ENCODE peak calls at places on chromosomes 2 and 18, in eight cellular contexts. One of them, this sample, is unnamed.
A peak's percentile ranks its signal among the peaks of the same experiment; 100 is the strongest.

GRCh38 chr18:3015203-3015590 is 2.3 kb upstream of the LPIN2 start:
- DNase-seq in ovary: no peak
- DNase-seq in HepG2: peak; percentile 69
- DNase-seq in sigmoid colon: no peak
- DNase-seq in H1: no peak
- DNase-seq in suprapubic skin: peak; percentile 68
- DNase-seq in tibial nerve: peak; percentile 18
- DNase-seq in esophagus muscularis mucosa: no peak
- DNase-seq in this sample: no peak

GRCh38 chr18:56066524-56067215 is 478.7 kb upstream of the TCF4 start:
- DNase-seq in ovary: no peak
- DNase-seq in HepG2: no peak
- DNase-seq in sigmoid colon: no peak
- DNase-seq in H1: no peak
- DNase-seq in suprapubic skin: no peak
- DNase-seq in tibial nerve: no peak
- DNase-seq in esophagus muscularis mucosa: no peak
- DNase-seq in this sample: no peak

GRCh38 chr2:169768262-169768995 is 30.2 kb upstream of the SSB start:
- DNase-seq in ovary: no peak
- DNase-seq in HepG2: no peak
- DNase-seq in sigmoid colon: no peak
- DNase-seq in H1: no peak
- DNase-seq in suprapubic skin: peak; percentile 63
- DNase-seq in tibial nerve: no peak
- DNase-seq in esophagus muscularis mucosa: no peak
- DNase-seq in this sample: peak; percentile 12

GRCh38 chr2:237134831-237135230 is 49.1 kb downstream of the COPS8 start:
- DNase-seq in ovary: no peak
- DNase-seq in HepG2: no peak
- DNase-seq in sigmoid colon: no peak
- DNase-seq in H1: no peak
- DNase-seq in suprapubic skin: no peak
- DNase-seq in tibial nerve: no peak
- DNase-seq in esophagus muscularis mucosa: peak; percentile 8
- DNase-seq in this sample: no peak

GRCh38 chr2:51329512-51329911 is 297.6 kb upstream of the NRXN1 start:
- DNase-seq in ovary: no peak
- DNase-seq in HepG2: no peak
- DNase-seq in sigmoid colon: no peak
- DNase-seq in H1: no peak
- DNase-seq in suprapubic skin: no peak
- DNase-seq in tibial nerve: no peak
- DNase-seq in esophagus muscularis mucosa: no peak
- DNase-seq in this sample: no peak

GRCh38 chr2:184425083-184425482 is 173.2 kb upstream of the ZNF804A start:
- DNase-seq in ovary: no peak
- DNase-seq in HepG2: no peak
- DNase-seq in sigmoid colon: no peak
- DNase-seq in H1: no peak
- DNase-seq in suprapubic skin: no peak
- DNase-seq in tibial nerve: no peak
- DNase-seq in esophagus muscularis mucosa: no peak
- DNase-seq in this sample: no peak

GRCh38 chr18:14925281-14925709 is 177.3 kb downstream of the ANKRD30B start:
- DNase-seq in ovary: no peak
- DNase-seq in HepG2: no peak
- DNase-seq in sigmoid colon: no peak
- DNase-seq in H1: no peak
- DNase-seq in suprapubic skin: no peak
- DNase-seq in tibial nerve: no peak
- DNase-seq in esophagus muscularis mucosa: no peak
- DNase-seq in this sample: no peak

GRCh38 chr2:69720404-69720803 is 21.5 kb upstream of the ANXA4 start:
- DNase-seq in ovary: no peak
- DNase-seq in HepG2: no peak
- DNase-seq in sigmoid colon: no peak
- DNase-seq in H1: no peak
- DNase-seq in suprapubic skin: no peak
- DNase-seq in tibial nerve: no peak
- DNase-seq in esophagus muscularis mucosa: no peak
- DNase-seq in this sample: no peak

GRCh38 chr2:27156739-27157475 is 8.1 kb downstream of the TCF23 start:
- DNase-seq in ovary: no peak
- DNase-seq in HepG2: no peak
- DNase-seq in sigmoid colon: no peak
- DNase-seq in H1: no peak
- DNase-seq in suprapubic skin: peak; percentile 10
- DNase-seq in tibial nerve: no peak
- DNase-seq in esophagus muscularis mucosa: no peak
- DNase-seq in this sample: no peak

GRCh38 chr18:27966872-27967271 is 210.1 kb downstream of the CDH2 start:
- DNase-seq in ovary: no peak
- DNase-seq in HepG2: no peak
- DNase-seq in sigmoid colon: no peak
- DNase-seq in H1: no peak
- DNase-seq in suprapubic skin: no peak
- DNase-seq in tibial nerve: no peak
- DNase-seq in esophagus muscularis mucosa: no peak
- DNase-seq in this sample: no peak

GRCh38 chr2:215068399-215068798 is 70.0 kb downstream of the ABCA12 start:
- DNase-seq in ovary: no peak
- DNase-seq in HepG2: no peak
- DNase-seq in sigmoid colon: no peak
- DNase-seq in H1: no peak
- DNase-seq in suprapubic skin: no peak
- DNase-seq in tibial nerve: no peak
- DNase-seq in esophagus muscularis mucosa: no peak
- DNase-seq in this sample: no peak

GRCh38 chr2:240392084-240392947 is 43.1 kb upstream of the GPC1 start:
- DNase-seq in ovary: no peak
- DNase-seq in HepG2: no peak
- DNase-seq in sigmoid colon: peak; percentile 50
- DNase-seq in H1: no peak
- DNase-seq in suprapubic skin: peak; percentile 49
- DNase-seq in tibial nerve: no peak
- DNase-seq in esophagus muscularis mucosa: no peak
- DNase-seq in this sample: peak; percentile 6

GRCh38 chr18:70671889-70672551 is 383.2 kb downstream of the SOCS6 start:
- DNase-seq in ovary: no peak
- DNase-seq in HepG2: no peak
- DNase-seq in sigmoid colon: no peak
- DNase-seq in H1: no peak
- DNase-seq in suprapubic skin: no peak
- DNase-seq in tibial nerve: no peak
- DNase-seq in esophagus muscularis mucosa: no peak
- DNase-seq in this sample: no peak
- H3K4me3 ChIP-seq in ovary: no peak overlapping the region
- H3K4me3 ChIP-seq in HepG2: no peak overlapping the region
- H3K4me3 ChIP-seq in sigmoid colon: no peak overlapping the region
- H3K4me3 ChIP-seq in H1: no peak overlapping the region
- H3K4me3 ChIP-seq in suprapubic skin: no peak overlapping the region
- H3K4me3 ChIP-seq in tibial nerve: no peak overlapping the region
- H3K4me3 ChIP-seq in esophagus muscularis mucosa: no peak overlapping the region
- H3K4me3 ChIP-seq in this sample: no peak overlapping the region

DNA sequence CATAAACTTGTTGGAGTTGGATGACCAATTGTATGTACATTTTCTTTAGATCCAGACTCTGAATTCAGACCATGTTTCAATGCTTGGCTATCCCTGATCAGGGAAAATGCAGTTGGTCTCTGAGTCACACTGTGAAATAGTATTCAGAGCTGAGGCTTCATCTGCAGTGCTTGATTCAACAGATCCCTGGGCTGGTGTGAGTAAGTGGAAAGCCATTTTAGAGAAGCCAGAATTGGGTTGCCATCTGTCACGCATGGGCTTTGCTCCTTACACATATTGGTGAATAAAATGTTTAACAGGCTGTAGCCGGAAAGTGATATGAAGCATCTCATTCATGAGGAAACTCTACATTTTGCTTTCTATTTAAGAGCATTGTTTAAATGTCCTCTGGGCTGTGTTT is 50.0 kb upstream of the ACYP2 start:
- DNase-seq in ovary: no peak
- DNase-seq in HepG2: no peak
- DNase-seq in sigmoid colon: no peak
- DNase-seq in H1: no peak
- DNase-seq in suprapubic skin: no peak
- DNase-seq in tibial nerve: no peak
- DNase-seq in esophagus muscularis mucosa: no peak
- DNase-seq in this sample: no peak
- TF ChIP-seq EP300 in ovary: no peak
- TF ChIP-seq EP300 in HepG2: no peak
- TF ChIP-seq EP300 in sigmoid colon: no peak
- TF ChIP-seq EP300 in H1: no peak
- TF ChIP-seq EP300 in suprapubic skin: no peak
- TF ChIP-seq EP300 in tibial nerve: no peak
- TF ChIP-seq EP300 in esophagus muscularis mucosa: no peak
- TF ChIP-seq EP300 in this sample: no peak

GRCh38 chr2:72148391-72148974 is 821 bp upstream of the CYP26B1 start:
- DNase-seq in ovary: no peak
- DNase-seq in HepG2: no peak
- DNase-seq in sigmoid colon: peak; percentile 65
- DNase-seq in H1: no peak
- DNase-seq in suprapubic skin: peak; percentile 55
- DNase-seq in tibial nerve: peak; percentile 47
- DNase-seq in esophagus muscularis mucosa: peak; percentile 89
- DNase-seq in this sample: no peak
- H3K4me3 ChIP-seq in ovary: peak overlapping the region; percentile 42
- H3K4me3 ChIP-seq in HepG2: peak overlapping the region; percentile 70
- H3K4me3 ChIP-seq in sigmoid colon: peak overlapping the region; percentile 31
- H3K4me3 ChIP-seq in H1: peak overlapping the region; percentile 54
- H3K4me3 ChIP-seq in suprapubic skin: peak overlapping the region; percentile 64
- H3K4me3 ChIP-seq in tibial nerve: peak overlapping the region; percentile 41
- H3K4me3 ChIP-seq in esophagus muscularis mucosa: peak overlapping the region; percentile 52
- H3K4me3 ChIP-seq in this sample: peak overlapping the region; percentile 42

GRCh38 chr2:172997031-172997430 is 78.6 kb upstream of the MAP3K20 start:
- DNase-seq in ovary: no peak
- DNase-seq in HepG2: no peak
- DNase-seq in sigmoid colon: no peak
- DNase-seq in H1: no peak
- DNase-seq in suprapubic skin: no peak
- DNase-seq in tibial nerve: no peak
- DNase-seq in esophagus muscularis mucosa: no peak
- DNase-seq in this sample: no peak

GRCh38 chr2:172998547-172998946 is 77.1 kb upstream of the MAP3K20 start:
- DNase-seq in ovary: no peak
- DNase-seq in HepG2: no peak
- DNase-seq in sigmoid colon: no peak
- DNase-seq in H1: no peak
- DNase-seq in suprapubic skin: no peak
- DNase-seq in tibial nerve: no peak
- DNase-seq in esophagus muscularis mucosa: no peak
- DNase-seq in this sample: no peak

GRCh38 chr2:172996387-172996961 is 79.2 kb upstream of the MAP3K20 start:
- DNase-seq in ovary: no peak
- DNase-seq in HepG2: no peak
- DNase-seq in sigmoid colon: no peak
- DNase-seq in H1: no peak
- DNase-seq in suprapubic skin: no peak
- DNase-seq in tibial nerve: no peak
- DNase-seq in esophagus muscularis mucosa: no peak
- DNase-seq in this sample: no peak

GRCh38 chr2:172993924-172994717 is 81.5 kb upstream of the MAP3K20 start:
- DNase-seq in ovary: no peak
- DNase-seq in HepG2: peak; percentile 42
- DNase-seq in sigmoid colon: no peak
- DNase-seq in H1: no peak
- DNase-seq in suprapubic skin: no peak
- DNase-seq in tibial nerve: no peak
- DNase-seq in esophagus muscularis mucosa: no peak
- DNase-seq in this sample: no peak

DNA sequence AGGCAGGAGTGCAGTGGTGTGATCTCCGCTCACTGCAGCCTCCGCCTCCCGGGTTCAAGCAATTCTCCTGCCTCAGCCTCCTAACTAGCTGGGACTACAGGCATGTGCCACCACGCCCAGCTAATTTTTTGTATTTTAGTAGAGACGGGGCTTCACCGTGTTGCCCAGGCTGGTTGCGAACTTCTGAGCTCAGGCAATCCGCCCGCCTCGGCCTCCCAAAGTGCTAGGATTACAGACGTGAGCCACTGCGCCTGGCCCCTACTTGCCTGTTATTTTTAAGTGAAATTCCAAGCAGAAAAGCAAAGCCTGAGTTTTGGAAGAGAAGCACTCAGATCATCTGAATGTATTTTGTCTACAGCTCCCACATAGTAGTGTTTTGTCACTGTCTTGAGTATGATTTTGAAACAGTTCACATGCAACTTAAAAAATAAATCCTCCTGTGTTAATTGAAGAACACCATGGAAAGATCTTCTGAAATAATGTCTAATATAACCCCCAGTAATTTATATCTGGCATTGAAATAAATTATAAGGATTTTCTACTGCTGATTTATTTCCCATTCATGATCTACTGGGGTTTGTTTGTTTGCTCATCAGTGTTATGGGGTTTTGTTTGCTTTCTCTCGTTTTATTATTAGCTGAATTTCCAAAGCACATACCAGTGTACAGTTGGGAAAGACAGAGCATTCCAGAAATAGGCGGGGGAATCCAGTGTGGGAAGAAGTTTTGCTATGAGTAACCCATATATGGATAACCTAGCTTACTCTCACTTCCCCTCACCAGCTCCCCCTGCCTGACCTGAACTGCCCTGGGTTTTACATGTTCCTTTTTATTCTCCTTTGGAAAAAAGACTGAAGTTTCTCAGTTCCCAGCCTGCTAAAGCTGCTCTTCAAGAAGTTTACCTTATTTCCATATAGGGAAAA is 80.1 kb upstream of the MAP3K20 start:
- DNase-seq in ovary: peak; percentile 49
- DNase-seq in HepG2: peak; percentile 86
- DNase-seq in sigmoid colon: no peak
- DNase-seq in H1: no peak
- DNase-seq in suprapubic skin: no peak
- DNase-seq in tibial nerve: peak; percentile 62
- DNase-seq in esophagus muscularis mucosa: no peak
- DNase-seq in this sample: peak; percentile 15
- TF ChIP-seq EP300 in ovary: no peak
- TF ChIP-seq EP300 in HepG2: no peak
- TF ChIP-seq EP300 in sigmoid colon: no peak
- TF ChIP-seq EP300 in H1: no peak
- TF ChIP-seq EP300 in suprapubic skin: no peak
- TF ChIP-seq EP300 in tibial nerve: no peak
- TF ChIP-seq EP300 in esophagus muscularis mucosa: no peak
- TF ChIP-seq EP300 in this sample: no peak